ENCODE peak calls at places on chromosomes 12 and 14, in five cellular contexts. S is esophagus squamous epithelium, I is GM12878, X is thyroid gland, V is K562. J is an unnamed sample.

GRCh38 chr12:71664411-71665108 is 459 bp downstream of the THAP2 start:
- DNase-seq in S (peak; percentile 34), I (no peak), X (no peak), V (no peak), J (no peak)

GRCh38 chr12:4191642-4192041 is 81.9 kb upstream of the CCND2 start:
- DNase-seq in S (no peak), I (no peak), X (peak; percentile 39), V (no peak), J (no peak)

GRCh38 chr14:103016071-103016470 is 41.3 kb downstream of the CDC42BPB start:
- DNase-seq in S (no peak), I (no peak), X (no peak), V (no peak), J (no peak)

GRCh38 chr14:71414631-71415403 is 507.6 kb downstream of the PCNX1 start:
- DNase-seq in S (no peak), I (no peak), X (no peak), V (no peak), J (no peak)

GRCh38 chr14:83473846-83474245 is 1940.2 kb upstream of the SEL1L start:
- DNase-seq in S (no peak), I (no peak), X (no peak), V (no peak), J (no peak)

GRCh38 chr14:63231733-63232132 is 27.5 kb downstream of the RHOJ start:
- DNase-seq in S (no peak), I (no peak), X (no peak), V (no peak), J (no peak)

GRCh38 chr14:21704340-21704737 is 30.7 kb upstream of the OR4E1 start:
- DNase-seq in S (no peak), I (no peak), X (no peak), V (no peak), J (no peak)

GRCh38 chr14:32426596-32427408 is 97.7 kb downstream of the AKAP6 start:
- DNase-seq in S (no peak), I (no peak), X (no peak), V (no peak), J (no peak)

GRCh38 chr12:77339610-77340009 is 274.2 kb upstream of the E2F7 start:
- DNase-seq in S (no peak), I (no peak), X (no peak), V (no peak), J (no peak)

GRCh38 chr12:106583578-106584103 is 837 bp downstream of the RFX4 start:
- DNase-seq in S (no peak), I (no peak), X (no peak), V (no peak), J (no peak)

GRCh38 chr12:132170094-132170636 is 25.9 kb downstream of the NOC4L start:
- DNase-seq in S (no peak), I (no peak), X (no peak), V (no peak), J (no peak)

GRCh38 chr12:53530920-53531319 is 23.6 kb upstream of the NPFF start:
- DNase-seq in S (no peak), I (no peak), X (no peak), V (no peak), J (no peak)

GRCh38 chr14:22847661-22848341 is 11.4 kb downstream of the MMP14 start:
- DNase-seq in S (no peak), I (no peak), X (no peak), V (no peak), J (no peak)
- H3K4me1 ChIP-seq in S (peaks cover 69% of the 10 kb centered on the region), I (peaks cover 10% of the 10 kb centered on the region), X (peaks cover 41% of the 10 kb centered on the region), V (peaks cover 5% of the 10 kb centered on the region), J (peaks cover 46% of the 10 kb centered on the region)

GRCh38 chr12:6963741-6964446 is 6.6 kb downstream of the PHB2 start:
- DNase-seq in S (no peak), I (no peak), X (peak; percentile 42), V (no peak), J (no peak)

GRCh38 chr12:6961695-6962284 is 8.7 kb downstream of the PHB2 start:
- DNase-seq in S (no peak), I (no peak), X (peak; percentile 78), V (peak; percentile 78), J (peak; percentile 57)

GRCh38 chr12:6962285-6963015 is 8.0 kb downstream of the PHB2 start:
- DNase-seq in S (no peak), I (no peak), X (peak; percentile 63), V (peak; percentile 31), J (no peak)

GRCh38 chr12:6964605-6965025 is 5.8 kb downstream of the PHB2 start:
- DNase-seq in S (no peak), I (no peak), X (no peak), V (no peak), J (no peak)

DNA sequence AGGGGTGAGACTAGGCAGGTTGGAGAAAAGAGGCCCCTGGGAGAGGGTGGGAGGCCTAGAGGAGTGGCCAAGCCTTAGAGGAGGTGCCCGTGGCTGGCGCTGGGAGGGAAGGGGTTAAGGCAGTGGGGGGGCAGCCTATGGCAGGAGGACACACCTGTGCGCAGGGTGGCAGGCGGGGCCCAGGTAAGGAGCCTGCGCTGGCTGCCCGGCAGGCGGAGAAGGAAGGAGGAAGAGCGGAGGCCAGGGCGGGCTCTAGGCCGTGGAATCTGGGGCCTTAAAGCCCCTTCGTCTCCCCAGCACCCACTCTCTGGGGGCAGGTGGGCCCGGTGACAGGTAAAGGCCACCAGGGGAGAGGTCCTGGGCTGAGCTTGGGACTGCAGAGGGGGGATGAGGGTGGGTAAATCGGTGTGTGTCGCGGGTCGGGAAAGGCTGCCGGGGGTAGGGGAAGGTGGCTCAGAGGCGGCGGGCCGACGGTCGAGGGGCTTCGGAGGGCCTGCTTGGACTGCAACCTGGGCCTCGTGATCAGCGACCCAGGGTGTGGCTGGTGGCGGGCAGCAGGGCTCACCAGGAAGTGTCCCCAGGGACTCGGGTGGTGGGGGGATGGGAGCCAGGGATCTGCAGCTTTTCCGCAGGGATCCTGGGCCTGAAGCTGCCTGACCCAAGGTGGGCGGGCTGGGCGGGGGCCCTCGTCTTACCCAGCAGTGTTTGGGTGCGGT is 7.3 kb downstream of the PHB2 start:
- DNase-seq in S (no peak), I (no peak), X (peak; percentile 96), V (no peak), J (peak; percentile 14)
- TF ChIP-seq CTCF in S (peak; percentile 38), I (no peak), X (peak; percentile 45), V (no peak), J (no peak)

GRCh38 chr14:76961631-76962302 is 66.7 kb downstream of the IRF2BPL start:
- DNase-seq in S (peak; percentile 61), I (peak; percentile 100), X (peak; percentile 96), V (peak; percentile 78), J (peak; percentile 77)
- TF ChIP-seq POLR2A in S (no peak), I (peak; percentile 42), X (no peak), V (no peak), J (no peak)

GRCh38 chr12:58415716-58416115 is 474.3 kb downstream of the ATP23 start:
- DNase-seq in S (no peak), I (no peak), X (no peak), V (no peak), J (no peak)
- H3K4me1 ChIP-seq in S (peaks cover 34% of the 10 kb centered on the region), I (no peaks in the 10 kb centered on the region), X (peaks cover 5% of the 10 kb centered on the region), V (no peaks in the 10 kb centered on the region), J (no peaks in the 10 kb centered on the region)

DNA sequence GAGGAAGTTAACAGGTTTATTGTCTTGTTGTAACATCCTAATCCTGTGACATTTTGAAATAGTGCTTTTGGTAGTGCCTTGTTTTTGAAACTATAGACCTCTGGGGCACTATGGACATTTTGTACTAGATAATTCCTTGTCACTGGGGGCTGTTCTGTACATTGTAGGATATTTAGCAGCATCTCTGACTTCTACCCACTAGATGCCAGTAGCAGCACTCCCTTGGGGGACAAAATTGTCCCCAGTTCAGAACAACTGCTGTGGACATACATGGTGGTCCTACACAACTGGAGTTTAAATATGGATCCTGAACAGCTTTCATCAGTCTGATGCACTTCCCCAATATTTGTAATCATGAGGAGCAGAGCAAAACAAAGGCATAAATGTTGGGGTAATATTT is 264.7 kb downstream of the RAD51B start:
- DNase-seq in S (no peak), I (no peak), X (no peak), V (no peak), J (no peak)
- TF ChIP-seq CTCF in S (peak; percentile 6), I (no peak), X (no peak), V (peak; percentile 9), J (no peak)

J was measured in gastrocnemius medialis.